ENCODE peak calls at places on chromosomes 7 and 10, in four cellular contexts. One of them, this sample, is unnamed.

GRCh38 chr7:116500071-116500853 is 724 bp downstream of the CAV2 start:
- DNase-seq in choroid plexus epithelial cell: peak
- DNase-seq in NB4: no peak
- DNase-seq in endodermal cell: peak
- DNase-seq in this sample: no peak

GRCh38 chr10:15864419-15864818 is 4.1 kb upstream of the MINDY3 start:
- DNase-seq in NB4: no peak
- DNase-seq in choroid plexus epithelial cell: no peak
- DNase-seq in endodermal cell: no peak
- DNase-seq in this sample: no peak

GRCh38 chr7:115662676-115663075 is 367.9 kb downstream of the TFEC start:
- DNase-seq in choroid plexus epithelial cell: no peak
- DNase-seq in endodermal cell: no peak
- DNase-seq in NB4: no peak
- DNase-seq in this sample: no peak

GRCh38 chr7:35985126-35985754 is 167.8 kb upstream of the EEPD1 start:
- DNase-seq in NB4: peak
- DNase-seq in choroid plexus epithelial cell: peak
- DNase-seq in endodermal cell: peak
- DNase-seq in this sample: peak

GRCh38 chr7:134444961-134445315 is 14.0 kb downstream of the AKR1B1 start:
- DNase-seq in endodermal cell: no peak
- DNase-seq in NB4: no peak
- DNase-seq in choroid plexus epithelial cell: peak
- DNase-seq in this sample: no peak

GRCh38 chr10:74750848-74751274 is 75.5 kb upstream of the KAT6B start:
- DNase-seq in NB4: no peak
- DNase-seq in choroid plexus epithelial cell: no peak
- DNase-seq in endodermal cell: no peak
- DNase-seq in this sample: no peak

GRCh38 chr10:63637833-63638443 is 116.7 kb downstream of the REEP3 start:
- DNase-seq in choroid plexus epithelial cell: no peak
- DNase-seq in NB4: no peak
- DNase-seq in endodermal cell: peak
- DNase-seq in this sample: no peak

GRCh38 chr7:158804335-158804734 is 25.0 kb downstream of the ESYT2 start:
- DNase-seq in NB4: no peak
- DNase-seq in choroid plexus epithelial cell: no peak
- DNase-seq in endodermal cell: no peak
- DNase-seq in this sample: no peak

GRCh38 chr10:128062331-128062730 is 63.9 kb downstream of the MKI67 start:
- DNase-seq in choroid plexus epithelial cell: peak
- DNase-seq in endodermal cell: peak
- DNase-seq in NB4: peak
- DNase-seq in this sample: no peak

GRCh38 chr7:151120896-151121295 is 34.6 kb downstream of the AGAP3 start:
- DNase-seq in NB4: no peak
- DNase-seq in choroid plexus epithelial cell: no peak
- DNase-seq in endodermal cell: no peak
- DNase-seq in this sample: no peak

GRCh38 chr7:875476-876076 is 778 bp upstream of the GET4 start:
- DNase-seq in NB4: no peak
- DNase-seq in choroid plexus epithelial cell: no peak
- DNase-seq in endodermal cell: no peak
- DNase-seq in this sample: no peak

GRCh38 chr10:44976352-44977198 is 2.0 kb downstream of the DEPP1 start:
- DNase-seq in NB4: no peak
- DNase-seq in choroid plexus epithelial cell: peak
- DNase-seq in endodermal cell: no peak
- DNase-seq in this sample: no peak

GRCh38 chr10:97116534-97117162 is 69.1 kb downstream of the SLIT1 start:
- DNase-seq in endodermal cell: no peak
- DNase-seq in choroid plexus epithelial cell: no peak
- DNase-seq in NB4: no peak
- DNase-seq in this sample: no peak

GRCh38 chr10:43689618-43689954 is 40.9 kb upstream of the ZNF32 start:
- DNase-seq in NB4: peak
- DNase-seq in choroid plexus epithelial cell: peak
- DNase-seq in endodermal cell: peak
- DNase-seq in this sample: no peak

GRCh38 chr7:17651926-17652385 is 288.3 kb downstream of the SNX13 start:
- DNase-seq in choroid plexus epithelial cell: peak
- DNase-seq in endodermal cell: no peak
- DNase-seq in NB4: no peak
- DNase-seq in this sample: peak

GRCh38 chr10:10564081-10564480 is 453.6 kb upstream of the CELF2 start:
- DNase-seq in choroid plexus epithelial cell: no peak
- DNase-seq in NB4: no peak
- DNase-seq in endodermal cell: no peak
- DNase-seq in this sample: no peak

GRCh38 chr7:34011017-34011680 is 105.8 kb downstream of the BMPER start:
- DNase-seq in choroid plexus epithelial cell: peak
- DNase-seq in endodermal cell: no peak
- DNase-seq in NB4: no peak
- DNase-seq in this sample: no peak

GRCh38 chr10:51007781-51008180 is 66.5 kb upstream of the PRKG1 start:
- DNase-seq in choroid plexus epithelial cell: peak
- DNase-seq in endodermal cell: no peak
- DNase-seq in NB4: no peak
- DNase-seq in this sample: no peak

GRCh38 chr10:818010-818409 is 113.5 kb downstream of the LARP4B start:
- DNase-seq in NB4: no peak
- DNase-seq in endodermal cell: no peak
- DNase-seq in choroid plexus epithelial cell: peak
- DNase-seq in this sample: no peak

GRCh38 chr7:22667562-22668239 is 59.3 kb upstream of the IL6 start:
- DNase-seq in choroid plexus epithelial cell: peak
- DNase-seq in NB4: no peak
- DNase-seq in endodermal cell: peak
- DNase-seq in this sample: no peak

DNA sequence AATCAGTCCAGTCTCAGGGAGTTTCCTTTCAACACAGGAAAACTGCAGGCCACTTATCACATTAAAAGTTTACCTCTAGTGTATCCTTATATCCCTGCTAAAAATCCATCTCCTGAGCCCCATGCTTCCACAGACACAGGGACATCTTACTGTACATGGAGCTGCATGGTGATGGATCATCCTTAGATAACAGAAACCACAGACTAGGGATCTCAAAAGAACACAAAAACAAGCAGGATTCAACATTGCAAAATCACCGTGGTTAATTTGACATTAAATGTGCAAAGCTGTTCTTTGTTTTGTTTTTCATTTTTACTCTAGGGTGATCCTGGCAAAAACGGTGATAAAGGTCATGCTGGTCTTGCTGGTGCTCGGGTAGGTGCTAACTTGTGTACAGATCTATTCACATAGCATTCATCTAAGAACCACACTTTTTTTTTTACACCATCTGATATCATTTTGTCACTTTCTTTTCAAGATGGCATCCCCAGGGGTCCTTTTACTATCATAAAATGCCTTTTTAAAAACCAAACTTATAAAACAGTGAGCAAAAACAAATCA is 18.1 kb downstream of the COL1A2 start:
- DNase-seq in endodermal cell: no peak
- DNase-seq in NB4: no peak
- DNase-seq in choroid plexus epithelial cell: peak
- DNase-seq in this sample: no peak
- H3K4me3 ChIP-seq in endodermal cell: no peak
- H3K4me3 ChIP-seq in NB4: no peak
- H3K4me3 ChIP-seq in choroid plexus epithelial cell: no peak
- H3K4me3 ChIP-seq in this sample: no peak

GRCh38 chr7:98291717-98292116 is 10.2 kb downstream of the BRI3 start:
- DNase-seq in endodermal cell: no peak
- DNase-seq in choroid plexus epithelial cell: no peak
- DNase-seq in NB4: no peak
- DNase-seq in this sample: no peak
- TF ChIP-seq CTCF in endodermal cell: peak
- TF ChIP-seq CTCF in choroid plexus epithelial cell: peak
- TF ChIP-seq CTCF in NB4: peak
- TF ChIP-seq CTCF in this sample: peak

GRCh38 chr7:44980393-44981034 is 1.7 kb upstream of the MYO1G start:
- DNase-seq in choroid plexus epithelial cell: peak
- DNase-seq in NB4: peak
- DNase-seq in endodermal cell: peak
- DNase-seq in this sample: peak
- H3K4me3 ChIP-seq in choroid plexus epithelial cell: no peak
- H3K4me3 ChIP-seq in NB4: peak
- H3K4me3 ChIP-seq in endodermal cell: no peak
- H3K4me3 ChIP-seq in this sample: no peak

DNA sequence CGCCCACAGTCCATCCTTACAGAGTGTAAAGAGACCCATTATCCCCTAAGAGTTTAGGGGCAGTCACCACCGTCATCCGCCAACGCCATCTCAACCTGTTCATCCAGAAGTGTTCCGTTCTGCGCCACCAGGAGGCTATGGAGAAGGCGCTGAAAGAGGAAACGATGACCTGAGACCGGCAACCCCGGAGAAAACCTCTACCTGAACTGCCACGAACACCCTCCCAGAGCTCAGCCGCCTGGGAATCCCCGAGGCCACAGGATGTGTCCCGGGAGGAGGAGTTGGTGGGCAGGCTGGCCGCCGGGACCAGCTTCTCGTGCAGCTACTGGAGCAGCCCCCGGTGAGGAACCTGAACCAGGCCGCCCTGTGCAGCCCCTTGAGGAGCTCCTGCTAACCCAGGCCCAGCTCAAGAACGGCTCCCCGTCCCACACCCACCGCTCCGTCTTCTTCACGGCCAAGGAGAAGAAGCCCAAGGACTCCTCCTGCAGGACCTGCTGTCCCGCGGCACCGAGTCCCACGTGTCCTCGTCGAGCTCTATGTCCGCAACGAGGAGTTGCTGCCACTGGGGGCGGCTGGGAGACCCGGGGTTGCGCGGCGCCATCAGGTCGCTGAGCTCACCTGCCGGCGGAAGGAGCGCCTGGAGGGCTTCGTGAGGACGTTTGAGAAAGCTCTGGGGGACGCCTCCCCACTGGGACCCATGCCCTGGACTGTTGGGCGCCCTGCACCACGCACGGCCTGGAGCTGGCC is 21.1 kb upstream of the LANCL2 start:
- DNase-seq in NB4: no peak
- DNase-seq in choroid plexus epithelial cell: no peak
- DNase-seq in endodermal cell: no peak
- DNase-seq in this sample: no peak
- TF ChIP-seq CTCF in NB4: no peak
- TF ChIP-seq CTCF in choroid plexus epithelial cell: no peak
- TF ChIP-seq CTCF in endodermal cell: no peak
- TF ChIP-seq CTCF in this sample: no peak

GRCh38 chr10:34957531-34957930 is 132.6 kb downstream of the CUL2 start:
- DNase-seq in endodermal cell: no peak
- DNase-seq in NB4: no peak
- DNase-seq in choroid plexus epithelial cell: no peak
- DNase-seq in this sample: no peak

GRCh38 chr10:34960983-34961382 is 129.2 kb downstream of the CUL2 start:
- DNase-seq in NB4: no peak
- DNase-seq in endodermal cell: no peak
- DNase-seq in choroid plexus epithelial cell: peak
- DNase-seq in this sample: no peak

GRCh38 chr10:34959321-34959720 is 130.8 kb downstream of the CUL2 start:
- DNase-seq in NB4: peak
- DNase-seq in choroid plexus epithelial cell: no peak
- DNase-seq in endodermal cell: no peak
- DNase-seq in this sample: no peak

GRCh38 chr10:34956756-34957155 is 133.4 kb downstream of the CUL2 start:
- DNase-seq in NB4: peak
- DNase-seq in endodermal cell: no peak
- DNase-seq in choroid plexus epithelial cell: peak
- DNase-seq in this sample: no peak

GRCh38 chr10:34959786-34960185 is 130.4 kb downstream of the CUL2 start:
- DNase-seq in endodermal cell: no peak
- DNase-seq in NB4: peak
- DNase-seq in choroid plexus epithelial cell: no peak
- DNase-seq in this sample: no peak
- H3K4me3 ChIP-seq in endodermal cell: no peak
- H3K4me3 ChIP-seq in NB4: no peak
- H3K4me3 ChIP-seq in choroid plexus epithelial cell: no peak
- H3K4me3 ChIP-seq in this sample: no peak

GRCh38 chr10:71698737-71699136 is 20.8 kb downstream of the C10orf105 start:
- DNase-seq in NB4: no peak
- DNase-seq in endodermal cell: no peak
- DNase-seq in choroid plexus epithelial cell: no peak
- DNase-seq in this sample: no peak

GRCh38 chr10:71697938-71698709 is 21.5 kb downstream of the C10orf105 start:
- DNase-seq in endodermal cell: no peak
- DNase-seq in choroid plexus epithelial cell: no peak
- DNase-seq in NB4: no peak
- DNase-seq in this sample: no peak

GRCh38 chr10:71695502-71696476 is 23.8 kb downstream of the C10orf105 start:
- DNase-seq in NB4: no peak
- DNase-seq in endodermal cell: no peak
- DNase-seq in choroid plexus epithelial cell: no peak
- DNase-seq in this sample: no peak

GRCh38 chr10:71694567-71694968 is 25.0 kb downstream of the C10orf105 start:
- DNase-seq in choroid plexus epithelial cell: no peak
- DNase-seq in NB4: peak
- DNase-seq in endodermal cell: no peak
- DNase-seq in this sample: no peak

DNA sequence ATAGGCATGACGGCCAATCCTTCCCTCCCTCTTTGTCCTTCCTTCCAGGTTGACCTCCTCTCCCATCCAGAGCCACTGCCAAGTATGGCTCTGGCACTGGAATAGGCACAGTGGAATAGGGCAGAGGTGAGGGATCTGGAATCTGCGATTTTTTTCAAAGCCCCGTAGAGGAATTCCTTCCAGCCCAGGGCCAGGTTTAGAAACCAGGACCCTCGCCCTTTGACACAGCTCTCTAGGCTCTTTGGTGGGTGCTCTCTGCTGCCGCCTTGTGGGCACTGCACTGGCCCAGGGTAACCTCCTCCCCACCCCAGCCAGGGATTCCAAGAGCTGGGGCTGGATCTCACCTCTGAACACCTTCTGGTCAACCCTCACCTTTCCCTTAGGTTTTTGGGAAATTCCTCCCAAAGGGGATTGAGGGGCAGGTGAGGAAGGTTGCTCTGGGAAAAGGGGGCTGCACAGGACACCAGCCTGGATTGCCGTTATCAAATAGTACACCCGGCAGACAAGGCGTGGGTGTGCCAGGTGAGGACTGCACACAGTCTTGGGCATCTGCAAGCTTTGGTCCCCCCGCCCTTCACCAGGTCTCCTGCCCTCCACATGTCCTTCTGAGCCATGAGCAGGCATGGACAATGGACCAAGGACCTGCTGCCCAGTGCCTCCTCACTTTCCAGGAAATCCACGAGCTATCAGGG is 22.8 kb downstream of the C10orf105 start:
- DNase-seq in choroid plexus epithelial cell: peak
- DNase-seq in NB4: peak
- DNase-seq in endodermal cell: peak
- DNase-seq in this sample: no peak
- TF ChIP-seq CTCF in choroid plexus epithelial cell: peak
- TF ChIP-seq CTCF in NB4: peak
- TF ChIP-seq CTCF in endodermal cell: peak
- TF ChIP-seq CTCF in this sample: peak

This sample was measured in AG09309.